ENCODE peak calls at places on chromosomes 11 and 22, in ten cellular contexts. One of them, this sample, is unnamed.
A peak's percentile ranks its signal among the peaks of the same experiment; 100 is the strongest.

GRCh38 chr11:45457649-45458048 is 171.5 kb upstream of the SYT13 start:
- DNase-seq in ACHN: no peak
- DNase-seq in activated CD4-positive, CD25-positive, alpha-beta regulatory T cell treated with anti-CD3 and anti-CD28 coated beads, Interleukin-2, amount 50 U/mL, for 16 hours: no peak
- DNase-seq in mesendoderm: peak; percentile 71
- DNase-seq in substantia nigra: no peak
- DNase-seq in progenitor cell of endocrine pancreas: no peak
- DNase-seq in activated naive CD4-positive, alpha-beta T cell treated with anti-CD3 and anti-CD28 coated beads for 36 hours: no peak
- DNase-seq in hepatocyte: peak; percentile 39
- DNase-seq in pulmonary artery endothelial cell: no peak
- DNase-seq in NCI-H2029 treated with DMSO at 0.1 percent for 48 hours: no peak
- DNase-seq in this sample: peak; percentile 68

GRCh38 chr22:42655693-42656092 is 6.5 kb upstream of the CYB5R3 start:
- DNase-seq in ACHN: no peak
- DNase-seq in activated CD4-positive, CD25-positive, alpha-beta regulatory T cell treated with anti-CD3 and anti-CD28 coated beads, Interleukin-2, amount 50 U/mL, for 16 hours: no peak
- DNase-seq in mesendoderm: peak; percentile 53
- DNase-seq in substantia nigra: no peak
- DNase-seq in progenitor cell of endocrine pancreas: no peak
- DNase-seq in activated naive CD4-positive, alpha-beta T cell treated with anti-CD3 and anti-CD28 coated beads for 36 hours: no peak
- DNase-seq in hepatocyte: no peak
- DNase-seq in pulmonary artery endothelial cell: no peak
- DNase-seq in NCI-H2029 treated with DMSO at 0.1 percent for 48 hours: peak; percentile 80
- DNase-seq in this sample: no peak

GRCh38 chr11:33657757-33658156 is 42.9 kb downstream of the C11orf91 start:
- DNase-seq in ACHN: no peak
- DNase-seq in activated CD4-positive, CD25-positive, alpha-beta regulatory T cell treated with anti-CD3 and anti-CD28 coated beads, Interleukin-2, amount 50 U/mL, for 16 hours: no peak
- DNase-seq in mesendoderm: no peak
- DNase-seq in substantia nigra: no peak
- DNase-seq in progenitor cell of endocrine pancreas: no peak
- DNase-seq in activated naive CD4-positive, alpha-beta T cell treated with anti-CD3 and anti-CD28 coated beads for 36 hours: no peak
- DNase-seq in hepatocyte: no peak
- DNase-seq in pulmonary artery endothelial cell: no peak
- DNase-seq in NCI-H2029 treated with DMSO at 0.1 percent for 48 hours: no peak
- DNase-seq in this sample: no peak

GRCh38 chr11:86069408-86070086 is 663 bp upstream of the PICALM start:
- DNase-seq in ACHN: peak; percentile 90
- DNase-seq in activated CD4-positive, CD25-positive, alpha-beta regulatory T cell treated with anti-CD3 and anti-CD28 coated beads, Interleukin-2, amount 50 U/mL, for 16 hours: no peak
- DNase-seq in mesendoderm: peak; percentile 98
- DNase-seq in substantia nigra: peak; percentile 39
- DNase-seq in progenitor cell of endocrine pancreas: no peak
- DNase-seq in activated naive CD4-positive, alpha-beta T cell treated with anti-CD3 and anti-CD28 coated beads for 36 hours: no peak
- DNase-seq in hepatocyte: peak; percentile 73
- DNase-seq in pulmonary artery endothelial cell: peak; percentile 97
- DNase-seq in NCI-H2029 treated with DMSO at 0.1 percent for 48 hours: peak; percentile 71
- DNase-seq in this sample: peak; percentile 94

GRCh38 chr22:48137640-48138039 is 1375.2 kb downstream of the TBC1D22A start:
- DNase-seq in ACHN: no peak
- DNase-seq in activated CD4-positive, CD25-positive, alpha-beta regulatory T cell treated with anti-CD3 and anti-CD28 coated beads, Interleukin-2, amount 50 U/mL, for 16 hours: no peak
- DNase-seq in mesendoderm: peak; percentile 86
- DNase-seq in substantia nigra: no peak
- DNase-seq in progenitor cell of endocrine pancreas: no peak
- DNase-seq in activated naive CD4-positive, alpha-beta T cell treated with anti-CD3 and anti-CD28 coated beads for 36 hours: no peak
- DNase-seq in hepatocyte: no peak
- DNase-seq in pulmonary artery endothelial cell: no peak
- DNase-seq in NCI-H2029 treated with DMSO at 0.1 percent for 48 hours: peak; percentile 6
- DNase-seq in this sample: no peak

GRCh38 chr22:41048791-41049717 is 43.3 kb upstream of the EP300 start:
- DNase-seq in ACHN: no peak
- DNase-seq in activated CD4-positive, CD25-positive, alpha-beta regulatory T cell treated with anti-CD3 and anti-CD28 coated beads, Interleukin-2, amount 50 U/mL, for 16 hours: no peak
- DNase-seq in mesendoderm: peak; percentile 85
- DNase-seq in substantia nigra: no peak
- DNase-seq in progenitor cell of endocrine pancreas: peak; percentile 21
- DNase-seq in activated naive CD4-positive, alpha-beta T cell treated with anti-CD3 and anti-CD28 coated beads for 36 hours: peak; percentile 9
- DNase-seq in hepatocyte: peak; percentile 83
- DNase-seq in pulmonary artery endothelial cell: peak; percentile 20
- DNase-seq in NCI-H2029 treated with DMSO at 0.1 percent for 48 hours: no peak
- DNase-seq in this sample: no peak

GRCh38 chr11:70016666-70017347 is 61.3 kb upstream of the ANO1 start:
- DNase-seq in ACHN: no peak
- DNase-seq in activated CD4-positive, CD25-positive, alpha-beta regulatory T cell treated with anti-CD3 and anti-CD28 coated beads, Interleukin-2, amount 50 U/mL, for 16 hours: no peak
- DNase-seq in mesendoderm: no peak
- DNase-seq in substantia nigra: no peak
- DNase-seq in progenitor cell of endocrine pancreas: no peak
- DNase-seq in activated naive CD4-positive, alpha-beta T cell treated with anti-CD3 and anti-CD28 coated beads for 36 hours: no peak
- DNase-seq in hepatocyte: no peak
- DNase-seq in pulmonary artery endothelial cell: no peak
- DNase-seq in NCI-H2029 treated with DMSO at 0.1 percent for 48 hours: no peak
- DNase-seq in this sample: peak; percentile 98

GRCh38 chr11:47067401-47067800 is 109.3 kb downstream of the ARFGAP2 start:
- DNase-seq in ACHN: no peak
- DNase-seq in activated CD4-positive, CD25-positive, alpha-beta regulatory T cell treated with anti-CD3 and anti-CD28 coated beads, Interleukin-2, amount 50 U/mL, for 16 hours: no peak
- DNase-seq in mesendoderm: peak; percentile 88
- DNase-seq in substantia nigra: no peak
- DNase-seq in progenitor cell of endocrine pancreas: no peak
- DNase-seq in activated naive CD4-positive, alpha-beta T cell treated with anti-CD3 and anti-CD28 coated beads for 36 hours: no peak
- DNase-seq in hepatocyte: no peak
- DNase-seq in pulmonary artery endothelial cell: no peak
- DNase-seq in NCI-H2029 treated with DMSO at 0.1 percent for 48 hours: no peak
- DNase-seq in this sample: no peak

GRCh38 chr11:126570489-126570888 is 215.0 kb downstream of the ST3GAL4 start:
- DNase-seq in ACHN: no peak
- DNase-seq in activated CD4-positive, CD25-positive, alpha-beta regulatory T cell treated with anti-CD3 and anti-CD28 coated beads, Interleukin-2, amount 50 U/mL, for 16 hours: no peak
- DNase-seq in mesendoderm: no peak
- DNase-seq in substantia nigra: no peak
- DNase-seq in progenitor cell of endocrine pancreas: no peak
- DNase-seq in activated naive CD4-positive, alpha-beta T cell treated with anti-CD3 and anti-CD28 coated beads for 36 hours: no peak
- DNase-seq in hepatocyte: no peak
- DNase-seq in pulmonary artery endothelial cell: no peak
- DNase-seq in NCI-H2029 treated with DMSO at 0.1 percent for 48 hours: no peak
- DNase-seq in this sample: no peak

GRCh38 chr11:2884424-2884815 is 1.2 kb downstream of the CDKN1C start:
- DNase-seq in ACHN: peak; percentile 7
- DNase-seq in activated CD4-positive, CD25-positive, alpha-beta regulatory T cell treated with anti-CD3 and anti-CD28 coated beads, Interleukin-2, amount 50 U/mL, for 16 hours: no peak
- DNase-seq in mesendoderm: no peak
- DNase-seq in substantia nigra: peak; percentile 46
- DNase-seq in progenitor cell of endocrine pancreas: no peak
- DNase-seq in activated naive CD4-positive, alpha-beta T cell treated with anti-CD3 and anti-CD28 coated beads for 36 hours: no peak
- DNase-seq in hepatocyte: peak; percentile 58
- DNase-seq in pulmonary artery endothelial cell: no peak
- DNase-seq in NCI-H2029 treated with DMSO at 0.1 percent for 48 hours: no peak
- DNase-seq in this sample: no peak

GRCh38 chr11:118746988-118747585 is 43.9 kb downstream of the DDX6 start:
- DNase-seq in ACHN: no peak
- DNase-seq in activated CD4-positive, CD25-positive, alpha-beta regulatory T cell treated with anti-CD3 and anti-CD28 coated beads, Interleukin-2, amount 50 U/mL, for 16 hours: no peak
- DNase-seq in mesendoderm: no peak
- DNase-seq in substantia nigra: no peak
- DNase-seq in progenitor cell of endocrine pancreas: no peak
- DNase-seq in activated naive CD4-positive, alpha-beta T cell treated with anti-CD3 and anti-CD28 coated beads for 36 hours: no peak
- DNase-seq in hepatocyte: no peak
- DNase-seq in pulmonary artery endothelial cell: no peak
- DNase-seq in NCI-H2029 treated with DMSO at 0.1 percent for 48 hours: no peak
- DNase-seq in this sample: no peak

GRCh38 chr11:72625746-72626636 is 48.2 kb downstream of the PDE2A start:
- DNase-seq in ACHN: no peak
- DNase-seq in activated CD4-positive, CD25-positive, alpha-beta regulatory T cell treated with anti-CD3 and anti-CD28 coated beads, Interleukin-2, amount 50 U/mL, for 16 hours: no peak
- DNase-seq in mesendoderm: no peak
- DNase-seq in substantia nigra: no peak
- DNase-seq in progenitor cell of endocrine pancreas: no peak
- DNase-seq in activated naive CD4-positive, alpha-beta T cell treated with anti-CD3 and anti-CD28 coated beads for 36 hours: no peak
- DNase-seq in hepatocyte: peak; percentile 83
- DNase-seq in pulmonary artery endothelial cell: peak; percentile 59
- DNase-seq in NCI-H2029 treated with DMSO at 0.1 percent for 48 hours: no peak
- DNase-seq in this sample: no peak

GRCh38 chr11:7437706-7438105 is 47.6 kb upstream of the OLFML1 start:
- DNase-seq in ACHN: no peak
- DNase-seq in activated CD4-positive, CD25-positive, alpha-beta regulatory T cell treated with anti-CD3 and anti-CD28 coated beads, Interleukin-2, amount 50 U/mL, for 16 hours: no peak
- DNase-seq in mesendoderm: no peak
- DNase-seq in substantia nigra: no peak
- DNase-seq in progenitor cell of endocrine pancreas: no peak
- DNase-seq in activated naive CD4-positive, alpha-beta T cell treated with anti-CD3 and anti-CD28 coated beads for 36 hours: no peak
- DNase-seq in hepatocyte: no peak
- DNase-seq in pulmonary artery endothelial cell: no peak
- DNase-seq in NCI-H2029 treated with DMSO at 0.1 percent for 48 hours: no peak
- DNase-seq in this sample: peak; percentile 34